ENCODE peak calls at places on chromosomes 4 and X, in six cellular contexts. One of them, this sample, is unnamed.

GRCh38 chrX:153924149-153924861 is 1.8 kb downstream of the ARHGAP4 start:
- DNase-seq in HepG2: peak
- DNase-seq in IMR-90: peak
- DNase-seq in A549: peak
- DNase-seq in GM12878: no peak
- DNase-seq in K562: peak
- DNase-seq in this sample: peak

GRCh38 chr4:76673361-76673760 is 224.6 kb downstream of the SOWAHB start:
- DNase-seq in IMR-90: no peak
- DNase-seq in K562: no peak
- DNase-seq in A549: no peak
- DNase-seq in GM12878: no peak
- DNase-seq in HepG2: no peak
- DNase-seq in this sample: no peak

GRCh38 chr4:54096563-54096962 is 3.4 kb upstream of the GSX2 start:
- DNase-seq in IMR-90: no peak
- DNase-seq in K562: no peak
- DNase-seq in A549: no peak
- DNase-seq in GM12878: no peak
- DNase-seq in HepG2: no peak
- DNase-seq in this sample: no peak

GRCh38 chr4:121789960-121790829 is 10.9 kb upstream of the EXOSC9 start:
- DNase-seq in GM12878: no peak
- DNase-seq in A549: no peak
- DNase-seq in IMR-90: peak
- DNase-seq in K562: peak
- DNase-seq in HepG2: no peak
- DNase-seq in this sample: no peak

GRCh38 chrX:74232859-74233258 is 71.1 kb upstream of the ZCCHC13 start:
- DNase-seq in A549: peak
- DNase-seq in IMR-90: peak
- DNase-seq in HepG2: peak
- DNase-seq in K562: no peak
- DNase-seq in GM12878: no peak
- DNase-seq in this sample: peak

GRCh38 chrX:70422886-70423336 is at the start of gene GDPD2:
- DNase-seq in GM12878: no peak
- DNase-seq in HepG2: peak
- DNase-seq in K562: no peak
- DNase-seq in A549: peak
- DNase-seq in IMR-90: no peak
- DNase-seq in this sample: peak

GRCh38 chrX:15384304-15384703 is at the start of gene VEGFD:
- DNase-seq in A549: peak
- DNase-seq in K562: no peak
- DNase-seq in IMR-90: peak
- DNase-seq in HepG2: peak
- DNase-seq in GM12878: no peak
- DNase-seq in this sample: no peak

GRCh38 chrX:129706395-129707072 is 32.2 kb upstream of the XPNPEP2 start:
- DNase-seq in K562: no peak
- DNase-seq in GM12878: no peak
- DNase-seq in A549: no peak
- DNase-seq in HepG2: no peak
- DNase-seq in IMR-90: no peak
- DNase-seq in this sample: no peak

GRCh38 chr4:41644288-41644914 is 104.1 kb downstream of the PHOX2B start:
- DNase-seq in GM12878: no peak
- DNase-seq in HepG2: peak
- DNase-seq in K562: peak
- DNase-seq in A549: peak
- DNase-seq in IMR-90: peak
- DNase-seq in this sample: no peak

GRCh38 chr4:176226736-176227135 is 31.4 kb upstream of the SPATA4 start:
- DNase-seq in HepG2: no peak
- DNase-seq in GM12878: no peak
- DNase-seq in IMR-90: peak
- DNase-seq in K562: no peak
- DNase-seq in A549: no peak
- DNase-seq in this sample: no peak

GRCh38 chr4:168528131-168528949 is 31.5 kb downstream of the PALLD start:
- DNase-seq in K562: no peak
- DNase-seq in A549: peak
- DNase-seq in GM12878: no peak
- DNase-seq in HepG2: no peak
- DNase-seq in IMR-90: peak
- DNase-seq in this sample: no peak

DNA sequence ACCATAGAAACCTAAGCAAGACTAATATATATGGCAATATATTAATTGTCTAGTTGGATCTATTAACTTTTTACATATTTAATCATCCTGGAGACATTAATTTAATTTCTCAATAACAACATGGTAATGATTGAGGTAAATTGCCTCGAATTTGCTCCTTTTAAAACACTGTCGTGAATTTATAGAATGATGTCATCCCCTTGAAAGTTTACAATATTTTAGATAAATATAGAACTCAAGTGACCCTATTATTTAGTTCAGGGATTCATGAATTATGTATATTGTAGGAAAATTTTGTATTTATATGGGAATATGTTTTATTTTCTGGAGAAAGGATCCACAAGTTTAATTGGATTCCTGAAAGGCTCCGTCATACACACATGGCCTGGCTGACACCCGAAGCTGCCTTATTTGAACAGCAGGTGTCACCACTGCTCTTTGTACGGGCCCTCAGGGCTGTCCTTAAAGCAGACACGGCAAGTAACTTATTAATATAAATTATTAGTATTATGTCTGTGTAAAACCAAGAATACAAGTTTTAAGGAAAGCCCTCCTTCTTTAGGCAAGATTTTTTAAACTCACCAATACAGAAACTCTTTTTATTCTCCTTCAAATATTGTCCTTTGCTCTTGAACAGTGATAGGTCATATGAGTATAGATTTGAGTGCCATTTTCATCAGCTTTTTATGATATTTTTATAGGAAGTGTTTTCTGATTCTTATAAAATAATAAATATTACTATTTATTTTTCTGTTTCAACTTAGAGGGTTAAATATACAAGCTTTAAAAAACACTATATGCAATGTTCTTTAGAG is 1.9 kb upstream of the PLRG1 start:
- DNase-seq in HepG2: peak
- DNase-seq in K562: peak
- DNase-seq in GM12878: peak
- DNase-seq in A549: peak
- DNase-seq in IMR-90: peak
- DNase-seq in this sample: peak
- TF ChIP-seq BHLHE40 in HepG2: no peak
- TF ChIP-seq BHLHE40 in K562: no peak
- TF ChIP-seq BHLHE40 in GM12878: no peak
- TF ChIP-seq BHLHE40 in A549: no peak
- TF ChIP-seq BHLHE40 in IMR-90: no peak
- TF ChIP-seq BHLHE40 in this sample: no peak

GRCh38 chr4:137635108-137635507 is 102.8 kb upstream of the PCDH18 start:
- DNase-seq in A549: peak
- DNase-seq in HepG2: peak
- DNase-seq in IMR-90: peak
- DNase-seq in GM12878: no peak
- DNase-seq in K562: no peak
- DNase-seq in this sample: no peak
- TF ChIP-seq BHLHE40 in A549: no peak
- TF ChIP-seq BHLHE40 in HepG2: no peak
- TF ChIP-seq BHLHE40 in IMR-90: no peak
- TF ChIP-seq BHLHE40 in GM12878: no peak
- TF ChIP-seq BHLHE40 in K562: no peak
- TF ChIP-seq BHLHE40 in this sample: no peak

GRCh38 chrX:40148189-40148438 is 50.4 kb upstream of the BCOR start:
- DNase-seq in GM12878: no peak
- DNase-seq in K562: no peak
- DNase-seq in A549: no peak
- DNase-seq in HepG2: no peak
- DNase-seq in IMR-90: no peak
- DNase-seq in this sample: no peak

GRCh38 chrX:40145670-40146470 is 48.1 kb upstream of the BCOR start:
- DNase-seq in K562: no peak
- DNase-seq in HepG2: no peak
- DNase-seq in IMR-90: no peak
- DNase-seq in GM12878: no peak
- DNase-seq in A549: no peak
- DNase-seq in this sample: no peak

GRCh38 chrX:40147399-40148188 is 49.8 kb upstream of the BCOR start:
- DNase-seq in IMR-90: no peak
- DNase-seq in GM12878: no peak
- DNase-seq in K562: no peak
- DNase-seq in A549: no peak
- DNase-seq in HepG2: no peak
- DNase-seq in this sample: no peak

GRCh38 chrX:40145001-40145631 is 47.4 kb upstream of the BCOR start:
- DNase-seq in HepG2: no peak
- DNase-seq in IMR-90: no peak
- DNase-seq in A549: no peak
- DNase-seq in GM12878: no peak
- DNase-seq in K562: no peak
- DNase-seq in this sample: no peak

DNA sequence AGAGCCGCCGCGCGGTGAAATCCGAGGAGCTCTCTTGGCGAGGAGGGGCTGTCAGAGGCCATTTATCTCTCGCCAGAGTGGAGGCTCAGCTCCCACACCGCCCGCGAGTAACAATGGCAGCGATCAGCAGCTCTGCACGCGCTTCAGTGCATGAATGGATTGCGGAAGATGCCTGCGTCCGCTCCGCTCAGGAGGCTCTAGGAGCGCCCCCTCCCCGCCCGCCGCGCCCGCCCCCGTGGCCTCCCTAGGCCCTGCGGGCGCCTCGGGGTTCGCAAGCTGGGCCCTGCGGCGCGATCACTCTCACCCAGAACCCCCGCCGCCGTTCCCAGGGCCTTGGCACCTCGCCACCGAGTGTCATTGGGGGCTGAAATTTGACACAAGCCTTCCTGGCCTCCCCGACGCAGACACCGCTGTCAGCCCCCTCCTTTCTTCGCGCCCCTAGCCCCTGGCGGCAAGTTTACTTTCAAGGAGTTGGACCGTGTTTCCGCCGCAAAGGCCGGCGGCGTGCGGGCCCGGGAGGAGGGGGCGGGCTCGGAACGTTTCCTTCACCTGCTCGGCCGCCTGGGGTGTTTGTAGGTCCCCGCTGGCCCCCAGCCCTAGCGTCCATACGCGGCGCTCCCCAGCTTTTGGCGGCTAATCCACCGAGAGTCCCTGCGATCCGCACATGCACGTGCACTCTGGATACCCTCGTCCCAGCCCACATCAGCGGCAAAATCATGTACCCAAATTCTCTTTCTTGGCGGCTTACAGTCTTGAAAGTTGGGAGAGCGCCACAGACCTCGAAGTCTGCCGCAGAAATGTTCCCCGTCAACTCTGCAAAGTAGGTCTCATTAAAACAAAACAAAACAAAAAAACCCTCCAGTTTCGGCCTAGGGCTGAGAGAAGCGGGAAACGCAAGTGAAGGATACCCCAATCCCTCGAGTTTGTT is 49.0 kb upstream of the BCOR start:
- DNase-seq in IMR-90: peak
- DNase-seq in GM12878: no peak
- DNase-seq in A549: no peak
- DNase-seq in K562: no peak
- DNase-seq in HepG2: no peak
- DNase-seq in this sample: no peak
- TF ChIP-seq BHLHE40 in IMR-90: no peak
- TF ChIP-seq BHLHE40 in GM12878: no peak
- TF ChIP-seq BHLHE40 in A549: no peak
- TF ChIP-seq BHLHE40 in K562: no peak
- TF ChIP-seq BHLHE40 in HepG2: no peak
- TF ChIP-seq BHLHE40 in this sample: no peak

GRCh38 chrX:23898412-23898959 is 9.3 kb downstream of the APOO start:
- DNase-seq in IMR-90: peak
- DNase-seq in A549: peak
- DNase-seq in GM12878: no peak
- DNase-seq in HepG2: no peak
- DNase-seq in K562: no peak
- DNase-seq in this sample: no peak
- TF ChIP-seq BHLHE40 in IMR-90: no peak
- TF ChIP-seq BHLHE40 in A549: no peak
- TF ChIP-seq BHLHE40 in GM12878: no peak
- TF ChIP-seq BHLHE40 in HepG2: no peak
- TF ChIP-seq BHLHE40 in K562: no peak
- TF ChIP-seq BHLHE40 in this sample: no peak

GRCh38 chr4:47038263-47038662 is 6.9 kb downstream of the GABRB1 start:
- DNase-seq in K562: no peak
- DNase-seq in HepG2: no peak
- DNase-seq in A549: no peak
- DNase-seq in IMR-90: no peak
- DNase-seq in GM12878: no peak
- DNase-seq in this sample: no peak
- TF ChIP-seq BHLHE40 in K562: no peak
- TF ChIP-seq BHLHE40 in HepG2: no peak
- TF ChIP-seq BHLHE40 in A549: no peak
- TF ChIP-seq BHLHE40 in IMR-90: no peak
- TF ChIP-seq BHLHE40 in GM12878: no peak
- TF ChIP-seq BHLHE40 in this sample: no peak

DNA sequence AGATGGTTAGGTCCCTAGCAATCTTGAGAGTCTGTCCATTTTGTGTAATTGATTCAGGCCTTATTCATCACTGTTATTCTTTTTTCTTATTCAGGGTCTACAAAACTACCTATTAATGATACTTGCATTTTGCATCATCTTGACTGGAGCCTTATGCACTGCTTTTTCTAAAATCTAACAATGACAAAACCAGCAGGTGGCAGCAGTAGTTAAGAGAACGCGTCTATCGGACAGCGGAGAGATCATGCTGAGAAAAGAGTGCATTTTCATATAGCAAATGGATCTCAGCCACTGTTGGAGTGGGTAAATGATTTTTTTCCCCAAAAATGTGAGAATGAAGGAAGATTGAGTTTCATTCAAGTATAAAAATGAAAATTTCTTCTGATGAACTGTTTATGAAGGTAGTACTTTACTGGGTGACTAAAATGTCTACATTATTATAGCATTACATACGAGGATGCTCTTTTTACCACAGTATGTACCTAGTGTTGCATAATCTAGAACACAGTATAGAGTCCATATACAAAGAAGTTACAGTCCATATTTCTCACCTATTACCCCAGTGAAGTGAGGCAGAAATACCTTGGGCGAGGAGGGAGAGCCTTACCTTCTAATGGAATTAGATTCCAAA is 43.2 kb downstream of the TMEM144 start:
- DNase-seq in HepG2: peak
- DNase-seq in A549: peak
- DNase-seq in GM12878: no peak
- DNase-seq in IMR-90: peak
- DNase-seq in K562: peak
- DNase-seq in this sample: peak
- TF ChIP-seq BHLHE40 in HepG2: no peak
- TF ChIP-seq BHLHE40 in A549: no peak
- TF ChIP-seq BHLHE40 in GM12878: no peak
- TF ChIP-seq BHLHE40 in IMR-90: no peak
- TF ChIP-seq BHLHE40 in K562: no peak
- TF ChIP-seq BHLHE40 in this sample: no peak